ENCODE peak calls at places on chromosomes 11 and 22, in four cellular contexts. F is NB4, M is esophagus squamous epithelium, R is GM12892. C is an unnamed sample.
A peak's percentile ranks its signal among the peaks of the same experiment; 100 is the strongest.

GRCh38 chr22:42901790-42902508 is 44.9 kb upstream of the ARFGAP3 start:
- DNase-seq in F (peak; percentile 45), M (no peak), R (no peak), C (peak; percentile 12)

GRCh38 chr11:69130586-69131566 is 24.9 kb upstream of the SMIM38 start:
- DNase-seq in F (no peak), M (no peak), R (no peak), C (no peak)

GRCh38 chr11:73237471-73238290 is 19.6 kb downstream of the P2RY2 start:
- DNase-seq in F (no peak), M (no peak), R (no peak), C (no peak)

GRCh38 chr11:128905345-128906184 is 14.4 kb downstream of the KCNJ5 start:
- DNase-seq in F (peak; percentile 86), M (no peak), R (peak; percentile 46), C (peak; percentile 6)

GRCh38 chr11:71129624-71130023 is 122.8 kb downstream of the SHANK2 start:
- DNase-seq in F (peak; percentile 41), M (no peak), R (no peak), C (no peak)

GRCh38 chr22:49356428-49356827 is 471.2 kb downstream of the BRD1 start:
- DNase-seq in F (no peak), M (no peak), R (no peak), C (no peak)

GRCh38 chr11:473415-473814 is 23.3 kb downstream of the PTDSS2 start:
- DNase-seq in F (no peak), M (no peak), R (no peak), C (no peak)

GRCh38 chr22:48185656-48186055 is 1423.2 kb downstream of the TBC1D22A start:
- DNase-seq in F (peak; percentile 7), M (no peak), R (no peak), C (no peak)

GRCh38 chr11:10414659-10415058 is 40.4 kb upstream of the AMPD3 start:
- DNase-seq in F (peak; percentile 90), M (no peak), R (peak; percentile 19), C (peak; percentile 17)

GRCh38 chr22:49930596-49931412 is 12.4 kb downstream of the CRELD2 start:
- DNase-seq in F (peak; percentile 91), M (no peak), R (no peak), C (peak; percentile 47)

GRCh38 chr22:45949921-45950320 is 27.0 kb downstream of the WNT7B start:
- DNase-seq in F (no peak), M (no peak), R (no peak), C (no peak)

GRCh38 chr11:3669128-3669527 is 2.1 kb downstream of the CHRNA10 start:
- DNase-seq in F (no peak), M (no peak), R (no peak), C (no peak)

GRCh38 chr11:116360542-116360941 is 412.2 kb downstream of the BUD13 start:
- DNase-seq in F (no peak), M (no peak), R (no peak), C (no peak)

GRCh38 chr11:3074912-3075589 is 17.8 kb upstream of the CARS1 start:
- DNase-seq in F (no peak), M (no peak), R (no peak), C (no peak)

GRCh38 chr11:57791321-57792059 is 29.9 kb downstream of the CTNND1 start:
- DNase-seq in F (peak; percentile 15), M (no peak), R (no peak), C (no peak)

GRCh38 chr11:117300301-117300700 is 9.2 kb downstream of the BACE1-AS start:
- DNase-seq in F (no peak), M (no peak), R (no peak), C (no peak)

GRCh38 chr11:111602865-111603632 is 800 bp downstream of the SIK2 start:
- DNase-seq in F (peak; percentile 57), M (no peak), R (peak; percentile 31), C (peak; percentile 38)

GRCh38 chr11:62805991-62806441 is 776 bp upstream of the NXF1 start:
- DNase-seq in F (peak; percentile 56), M (no peak), R (no peak), C (no peak)

GRCh38 chr11:60005360-60005759 is 11.6 kb upstream of the OOSP4B start:
- DNase-seq in F (no peak), M (no peak), R (no peak), C (no peak)

GRCh38 chr22:48979482-48979881 is 848.2 kb downstream of the BRD1 start:
- DNase-seq in F (peak; percentile 22), M (no peak), R (no peak), C (no peak)

GRCh38 chr11:13105237-13105844 is 96.2 kb downstream of the RASSF10 start:
- DNase-seq in F (peak; percentile 8), M (no peak), R (no peak), C (peak; percentile 82)

GRCh38 chr11:18987454-18988231 is 48.4 kb upstream of the MRGPRX1 start:
- DNase-seq in F (no peak), M (no peak), R (no peak), C (no peak)

GRCh38 chr11:72394456-72394855 is 39.9 kb downstream of the CLPB start:
- DNase-seq in F (no peak), M (no peak), R (no peak), C (no peak)

GRCh38 chr11:132126973-132127900 is 756.8 kb downstream of the NTM start:
- DNase-seq in F (no peak), M (no peak), R (no peak), C (peak; percentile 2)

GRCh38 chr11:79121351-79121750 is 319.5 kb downstream of the TENM4 start:
- DNase-seq in F (no peak), M (no peak), R (no peak), C (no peak)

GRCh38 chr11:42524534-42525227 is 787.1 kb upstream of the API5 start:
- DNase-seq in F (peak; percentile 71), M (no peak), R (no peak), C (peak; percentile 37)

GRCh38 chr22:34475886-34476285 is 555.6 kb upstream of the LARGE1 start:
- DNase-seq in F (no peak), M (no peak), R (no peak), C (no peak)

GRCh38 chr22:45290410-45290936 is 5.7 kb downstream of the UPK3A start:
- DNase-seq in F (no peak), M (no peak), R (no peak), C (no peak)

GRCh38 chr22:26702906-26703830 is 45.8 kb downstream of the MIAT start:
- DNase-seq in F (no peak), M (no peak), R (no peak), C (no peak)

GRCh38 chr22:46708766-46709330 is 29.2 kb downstream of the CERK start:
- DNase-seq in F (no peak), M (no peak), R (no peak), C (no peak)

GRCh38 chr11:19604679-19605375 is 107.8 kb upstream of the NAV2 start:
- DNase-seq in F (no peak), M (no peak), R (no peak), C (no peak)

GRCh38 chr11:2796091-2796490 is 89.5 kb downstream of the CDKN1C start:
- DNase-seq in F (no peak), M (no peak), R (no peak), C (no peak)

GRCh38 chr11:86360775-86361395 is 13.8 kb upstream of the CCDC81 start:
- DNase-seq in F (no peak), M (no peak), R (no peak), C (no peak)
- TF ChIP-seq POLR2A in F (no peak), M (no peak), R (no peak), C (no peak)

DNA sequence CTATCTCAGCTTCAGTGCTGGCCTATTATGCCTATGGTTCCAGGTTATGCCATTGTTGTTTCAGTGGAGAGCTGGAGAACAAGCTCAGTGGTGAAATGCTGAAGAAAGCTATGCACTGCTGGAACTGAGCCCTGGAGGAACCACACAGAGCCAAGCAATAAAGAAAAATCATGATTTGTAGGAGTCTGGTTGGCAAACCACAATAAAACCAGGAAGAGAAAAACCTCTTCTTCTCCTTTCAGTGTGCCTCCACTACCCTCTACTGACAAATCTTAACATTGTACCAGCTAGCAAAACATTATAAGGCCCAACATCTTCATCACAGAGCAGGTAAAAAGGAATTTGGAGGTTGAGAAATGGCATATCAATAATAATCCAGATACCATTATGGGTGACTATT is 5.3 kb downstream of the OR51F2 start:
- DNase-seq in F (peak; percentile 11), M (no peak), R (no peak), C (no peak)
- TF ChIP-seq POLR2A in F (no peak), M (no peak), R (no peak), C (no peak)

DNA sequence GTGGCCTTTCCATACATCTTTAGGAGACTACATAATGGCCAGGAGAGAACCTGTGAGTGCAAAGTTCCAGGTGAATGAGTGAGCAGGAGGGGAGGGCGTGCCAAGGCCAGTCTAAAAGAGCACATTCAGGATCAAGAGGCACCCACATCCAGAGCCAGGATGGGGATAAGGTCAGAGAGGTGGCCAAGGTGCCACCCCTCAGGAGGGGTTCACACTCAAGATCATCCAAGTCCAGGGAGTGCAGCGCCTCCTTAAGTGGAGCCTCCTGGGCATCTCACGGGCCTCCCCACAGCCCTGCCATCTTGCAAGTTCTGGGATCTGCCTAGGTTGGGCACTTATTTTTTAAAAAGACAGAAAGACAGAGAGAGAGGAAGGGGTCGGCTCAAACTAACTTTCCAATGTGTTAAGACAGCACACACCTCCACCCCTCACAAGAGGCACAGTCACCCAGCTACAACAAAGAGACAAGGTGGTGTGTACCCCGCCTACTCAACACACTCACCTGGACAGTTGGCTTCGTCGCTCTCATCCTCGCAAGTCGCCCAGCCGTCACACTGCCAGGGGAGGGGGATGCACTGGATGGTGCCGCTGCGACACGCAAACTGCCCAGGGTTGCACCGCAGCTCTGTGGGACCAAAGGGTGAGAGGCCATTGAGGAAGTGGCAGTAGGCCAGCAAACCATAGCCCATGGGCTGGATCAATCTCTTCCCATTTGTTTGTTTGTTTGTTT is 33.2 kb downstream of the DGCR2 start:
- DNase-seq in F (no peak), M (no peak), R (no peak), C (no peak)
- TF ChIP-seq POLR2A in F (no peak), M (no peak), R (no peak), C (no peak)

DNA sequence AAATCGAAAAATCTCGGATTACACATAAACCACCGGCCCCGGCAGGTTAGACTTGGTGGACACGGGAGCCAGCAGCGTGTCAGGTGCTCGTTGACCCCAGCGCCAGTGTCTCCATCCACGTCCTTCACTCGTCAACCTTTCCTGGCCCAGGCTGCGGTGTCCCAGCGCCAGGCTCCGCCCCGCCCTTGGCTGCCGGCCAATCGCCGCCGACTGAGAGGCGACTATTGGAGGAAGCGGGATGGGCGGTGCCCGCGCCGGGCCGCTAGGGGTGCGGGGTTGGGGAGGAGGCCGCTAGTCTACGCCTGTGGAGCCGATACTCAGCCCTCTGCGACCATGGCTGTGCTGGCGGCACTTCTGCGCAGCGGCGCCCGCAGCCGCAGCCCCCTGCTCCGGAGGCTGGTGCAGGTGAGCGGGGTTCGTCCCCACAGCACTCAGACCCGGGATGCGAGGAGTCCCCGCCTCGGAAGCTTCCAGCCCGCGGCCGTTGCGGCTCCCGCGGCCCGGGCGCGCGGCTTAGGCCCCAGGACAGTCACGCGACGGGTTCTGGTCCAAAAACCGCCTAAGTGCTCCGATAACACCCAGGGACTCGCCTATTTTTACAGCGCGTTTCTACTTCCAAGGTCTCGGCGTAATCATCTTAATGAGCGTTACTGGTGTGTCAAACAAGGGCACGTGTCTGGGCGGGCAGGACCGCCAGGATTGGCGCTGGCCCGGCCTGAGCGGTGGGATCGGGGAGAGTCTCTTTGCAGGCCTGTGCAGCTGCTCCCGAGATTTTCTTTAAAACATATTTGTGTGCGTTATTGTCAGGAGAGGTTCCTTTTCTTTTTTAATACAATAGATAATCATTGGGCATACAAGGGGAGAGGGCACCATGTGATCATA is at the start of gene ACAT1:
- DNase-seq in F (peak; percentile 95), M (peak; percentile 61), R (peak; percentile 84), C (peak; percentile 98)
- TF ChIP-seq POLR2A in F (peak; percentile 93), M (no peak), R (peak; percentile 94), C (peak; percentile 97)

C was measured in erythroblast.